ENCODE peak calls at places on chromosomes 2 and 18, in ten cellular contexts. H is cardiac muscle cell, P is BE2C, J is left ventricle myocardium inferior, C is upper lobe of right lung, A is lung, S is fibroblast of lung, I is vagina, T is pancreas, X is HepG2. B is an unnamed sample.

GRCh38 chr18:68714356-68714706 is 577 bp downstream of the TMX3 start:
- DNase-seq in P (no peak), H (peak; percentile 46), J (no peak), I (no peak), A (no peak), T (peak; percentile 10), X (peak; percentile 4), S (peak; percentile 20), C (no peak), B (no peak)

GRCh38 chr18:77366725-77367641 is 117.3 kb downstream of the GALR1 start:
- DNase-seq in X (peak; percentile 97), C (no peak), H (no peak), J (no peak), A (no peak), T (peak; percentile 70), I (no peak), S (peak; percentile 41), P (peak; percentile 42), B (peak; percentile 5)

GRCh38 chr18:61865466-61866165 is 27.2 kb downstream of the RNF152 start:
- DNase-seq in T (no peak), X (no peak), A (no peak), J (no peak), I (no peak), H (no peak), C (no peak), S (no peak), P (no peak), B (no peak)

GRCh38 chr2:170354855-170355649 is 177.1 kb downstream of the MYO3B start:
- DNase-seq in X (no peak), C (no peak), A (no peak), P (no peak), S (no peak), J (no peak), T (no peak), I (no peak), H (no peak), B (no peak)

GRCh38 chr18:74951165-74951760 is 257.7 kb downstream of the PTGR3 start:
- DNase-seq in X (peak; percentile 32), P (no peak), C (peak; percentile 77), T (peak; percentile 73), J (no peak), S (peak; percentile 94), H (no peak), A (peak; percentile 76), I (no peak), B (peak; percentile 93)

GRCh38 chr18:5197032-5197434 is at the start of gene AKAIN1:
- DNase-seq in A (no peak), P (peak; percentile 3), J (peak; percentile 34), S (peak; percentile 44), X (peak; percentile 1), C (peak; percentile 66), H (peak; percentile 91), T (peak; percentile 27), I (no peak), B (no peak)

GRCh38 chr18:50193796-50194622 is 938 bp downstream of the MYO5B start:
- DNase-seq in H (peak; percentile 43), J (no peak), A (no peak), T (peak; percentile 25), P (no peak), X (no peak), I (no peak), C (peak; percentile 67), S (no peak), B (no peak)

GRCh38 chr2:112483047-112483473 is 1.1 kb downstream of the TTL start:
- DNase-seq in H (peak; percentile 20), I (no peak), A (no peak), P (peak; percentile 63), T (no peak), S (peak; percentile 75), J (no peak), C (no peak), X (peak; percentile 76), B (peak; percentile 59)

GRCh38 chr2:7097353-7097895 is 180.2 kb downstream of the RNF144A start:
- DNase-seq in H (peak; percentile 73), J (peak; percentile 73), A (peak; percentile 76), S (peak; percentile 33), P (peak; percentile 76), T (peak; percentile 77), I (no peak), X (peak; percentile 41), C (peak; percentile 88), B (peak; percentile 18)

GRCh38 chr18:10481831-10482230 is 27.4 kb downstream of the APCDD1 start:
- DNase-seq in X (no peak), I (no peak), J (no peak), T (no peak), C (no peak), P (no peak), H (no peak), A (no peak), S (no peak), B (no peak)

GRCh38 chr2:9037176-9037575 is 33.7 kb upstream of the MBOAT2 start:
- DNase-seq in J (no peak), P (no peak), X (no peak), S (no peak), A (no peak), H (no peak), T (no peak), C (no peak), I (no peak), B (no peak)

GRCh38 chr2:168997794-168998193 is 33.3 kb downstream of the ABCB11 start:
- DNase-seq in J (no peak), P (no peak), S (peak; percentile 77), T (no peak), I (no peak), H (no peak), C (no peak), X (no peak), A (no peak), B (no peak)

GRCh38 chr2:202039278-202040100 is 5.8 kb downstream of the FZD7 start:
- DNase-seq in T (no peak), H (peak; percentile 28), P (no peak), J (no peak), C (no peak), A (no peak), X (no peak), I (no peak), S (peak; percentile 40), B (no peak)
- H3K4me3 ChIP-seq in T (no peak overlapping the region), H (peak overlapping the region; percentile 9), P (peak overlapping the region; percentile 1), J (peak overlapping the region; percentile 87), C (no peak overlapping the region), A (no peak overlapping the region), X (no peak overlapping the region), I (no peak overlapping the region), S (peak overlapping the region; percentile 84), B (no peak overlapping the region)

GRCh38 chr2:212894026-212894425 is 257.4 kb downstream of the IKZF2 start:
- DNase-seq in C (no peak), S (no peak), X (no peak), H (no peak), A (no peak), T (no peak), P (no peak), J (no peak), I (no peak), B (no peak)

GRCh38 chr2:212891580-212891979 is 259.8 kb downstream of the IKZF2 start:
- DNase-seq in J (no peak), P (no peak), T (no peak), X (no peak), I (no peak), A (no peak), S (no peak), C (no peak), H (no peak), B (no peak)

GRCh38 chr2:212893216-212893615 is 258.2 kb downstream of the IKZF2 start:
- DNase-seq in I (no peak), J (no peak), X (no peak), A (no peak), H (no peak), S (no peak), C (no peak), T (no peak), P (no peak), B (no peak)

GRCh38 chr2:212897296-212897695 is 254.1 kb downstream of the IKZF2 start:
- DNase-seq in J (no peak), S (peak; percentile 36), A (no peak), X (no peak), C (no peak), H (no peak), T (no peak), I (no peak), P (no peak), B (no peak)

GRCh38 chr2:212892193-212892592 is 259.2 kb downstream of the IKZF2 start:
- DNase-seq in P (peak; percentile 18), T (no peak), X (peak; percentile 46), C (no peak), A (no peak), S (peak; percentile 53), H (peak; percentile 29), I (no peak), J (no peak), B (peak; percentile 55)
- TF ChIP-seq CTCF in P (peak; percentile 55), T (no peak), X (peak; percentile 55), C (no peak), A (no peak), S (peak; percentile 59), H (peak; percentile 55), I (no peak), J (peak; percentile 49), B (peak; percentile 40)

DNA sequence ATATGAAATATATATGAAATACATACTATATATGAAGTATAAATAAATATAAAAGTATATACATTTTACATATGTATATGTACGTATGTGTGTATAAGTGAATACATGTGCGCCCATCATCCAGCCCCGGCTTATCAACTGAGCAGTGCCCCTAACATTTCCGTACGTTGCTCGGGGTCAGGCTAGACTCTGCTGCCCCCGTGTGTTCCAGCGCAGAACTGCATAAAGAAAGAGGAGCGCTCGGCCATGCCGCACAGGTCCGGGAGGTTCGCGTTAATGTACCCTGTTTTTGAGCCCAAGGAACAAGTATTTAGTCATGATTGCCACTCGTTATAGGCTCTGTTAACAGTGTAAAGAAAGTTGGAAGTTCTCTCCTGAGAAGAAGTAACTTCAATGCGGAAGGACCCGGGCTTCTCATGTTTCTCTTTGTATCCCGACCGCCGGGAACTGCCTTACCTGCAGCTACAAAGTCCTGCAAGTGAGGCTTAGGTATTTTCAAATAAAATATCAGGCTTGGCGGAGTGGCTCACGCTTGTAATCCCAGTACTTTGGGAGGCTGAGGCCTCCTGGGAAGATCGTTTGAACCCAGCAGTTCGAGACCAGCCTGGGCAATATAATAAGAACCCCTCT is 55.7 kb downstream of the CD8B2 start:
- DNase-seq in H (peak; percentile 80), P (peak; percentile 56), X (peak; percentile 53), S (peak; percentile 13), A (peak; percentile 68), T (peak; percentile 75), I (no peak), C (peak; percentile 78), J (peak; percentile 65), B (peak; percentile 45)
- H3K4me3 ChIP-seq in H (no peak overlapping the region), P (peak overlapping the region; percentile 20), X (peak overlapping the region; percentile 32), S (peak overlapping the region; percentile 37), A (no peak overlapping the region), T (no peak overlapping the region), I (peak overlapping the region; percentile 11), C (peak overlapping the region; percentile 26), J (peak overlapping the region; percentile 47), B (no peak overlapping the region)

DNA sequence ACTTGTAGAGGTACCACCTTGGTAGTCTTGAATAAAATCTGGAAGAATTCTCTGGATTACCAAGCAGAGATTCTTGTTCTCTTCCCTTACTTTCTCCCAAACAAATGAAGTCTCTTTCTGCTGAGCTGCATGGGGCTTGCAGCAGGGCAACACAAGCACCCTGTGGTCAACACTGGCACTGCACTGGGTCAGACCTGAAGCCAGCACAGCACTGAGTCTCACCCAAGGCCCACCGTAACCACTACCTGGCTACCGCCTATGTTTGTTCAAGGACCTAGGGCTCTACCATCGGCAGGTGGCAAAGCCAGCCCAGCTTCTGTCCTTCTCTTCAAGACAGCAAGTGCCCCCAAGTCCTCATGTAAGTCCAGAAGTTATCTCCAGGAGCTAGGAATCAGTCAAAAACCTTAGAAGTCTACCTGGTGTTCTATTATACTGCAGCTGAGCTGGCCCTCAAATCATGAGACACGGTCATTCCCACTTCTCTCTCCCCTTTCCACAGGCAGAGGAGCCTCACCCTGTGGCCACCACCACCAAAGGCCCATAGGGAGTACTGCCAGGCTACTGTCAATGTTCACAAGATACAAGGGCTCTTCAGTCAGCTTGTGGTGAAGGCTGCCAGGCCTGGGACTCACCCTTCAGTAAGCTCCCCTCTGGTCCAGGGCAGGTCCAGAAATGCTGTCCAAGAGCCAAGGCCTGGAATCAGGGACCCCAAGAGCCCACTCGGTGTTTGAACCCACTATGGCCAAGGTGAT is 18.4 kb downstream of the VPS54 start:
- DNase-seq in X (no peak), H (no peak), I (no peak), C (no peak), T (no peak), A (no peak), P (no peak), S (no peak), J (no peak), B (no peak)
- TF ChIP-seq CTCF in X (peak; percentile 56), H (peak; percentile 2), I (no peak), C (no peak), T (peak; percentile 25), A (no peak), P (peak; percentile 19), S (no peak), J (peak; percentile 22), B (peak; percentile 15)